ENCODE peak calls at places on chromosome 18, in four cellular contexts. T is adrenal gland, V is foreskin keratinocyte, W is AG09319. N is an unnamed sample.

GRCh38 chr18:79508565-79509535 is 113.1 kb downstream of the NFATC1 start:
- DNase-seq in T (no peak), V (no peak), W (no peak), N (peak)

GRCh38 chr18:77207540-77207939 is 42.1 kb upstream of the GALR1 start:
- DNase-seq in T (peak), V (peak), W (peak), N (no peak)

GRCh38 chr18:60676807-60677206 is 304.2 kb upstream of the MC4R start:
- DNase-seq in T (no peak), V (no peak), W (no peak), N (no peak)

GRCh38 chr18:6509417-6510198 is 94.9 kb upstream of the L3MBTL4 start:
- DNase-seq in T (peak), V (peak), W (no peak), N (no peak)

GRCh38 chr18:12048827-12049175 is 44.8 kb upstream of the ANKRD62 start:
- DNase-seq in T (no peak), V (peak), W (no peak), N (no peak)

GRCh38 chr18:70431203-70431624 is 142.4 kb downstream of the SOCS6 start:
- DNase-seq in T (no peak), V (peak), W (no peak), N (no peak)

GRCh38 chr18:53944721-53945120 is 279.7 kb downstream of the MBD2 start:
- DNase-seq in T (no peak), V (no peak), W (no peak), N (no peak)

GRCh38 chr18:45107425-45107824 is 426.7 kb downstream of the SETBP1 start:
- DNase-seq in T (no peak), V (peak), W (no peak), N (no peak)

GRCh38 chr18:54358495-54358793 is 738 bp downstream of the C18orf54 start:
- DNase-seq in T (no peak), V (peak), W (no peak), N (no peak)

GRCh38 chr18:8615397-8616025 is 6.3 kb downstream of the RAB12 start:
- DNase-seq in T (peak), V (peak), W (peak), N (no peak)

GRCh38 chr18:2955966-2956521 is 56.9 kb downstream of the LPIN2 start:
- DNase-seq in T (no peak), V (no peak), W (peak), N (no peak)

GRCh38 chr18:6210349-6211173 is 204.2 kb downstream of the L3MBTL4 start:
- DNase-seq in T (no peak), V (no peak), W (no peak), N (no peak)

GRCh38 chr18:46035701-46036680 is 36.1 kb downstream of the PSTPIP2 start:
- DNase-seq in T (no peak), V (no peak), W (no peak), N (no peak)

GRCh38 chr18:68766433-68766832 is 31.4 kb upstream of the CCDC102B start:
- DNase-seq in T (no peak), V (no peak), W (no peak), N (no peak)

GRCh38 chr18:12405066-12405465 is 2.7 kb upstream of the PRELID3A start:
- DNase-seq in T (no peak), V (no peak), W (no peak), N (no peak)

GRCh38 chr18:59249186-59249774 is 24.0 kb downstream of the RAX start:
- DNase-seq in T (peak), V (peak), W (peak), N (peak)

GRCh38 chr18:38525039-38525438 is 959.4 kb upstream of the CELF4 start:
- DNase-seq in T (no peak), V (no peak), W (no peak), N (no peak)

GRCh38 chr18:37314534-37314933 is 251.1 kb downstream of the CELF4 start:
- DNase-seq in T (no peak), V (no peak), W (no peak), N (no peak)

GRCh38 chr18:58313491-58314032 is 269.5 kb downstream of the NEDD4L start:
- DNase-seq in T (peak), V (peak), W (no peak), N (no peak)

GRCh38 chr18:6885992-6886823 is 156.7 kb downstream of the ARHGAP28 start:
- DNase-seq in T (peak), V (peak), W (peak), N (peak)

GRCh38 chr18:56721491-56721890 is 70.3 kb downstream of the WDR7 start:
- DNase-seq in T (no peak), V (no peak), W (no peak), N (no peak)

GRCh38 chr18:36757081-36757480 is 71.7 kb downstream of the TPGS2 start:
- DNase-seq in T (no peak), V (peak), W (peak), N (peak)

GRCh38 chr18:332721-333513 is 65.1 kb upstream of the THOC1 start:
- DNase-seq in T (no peak), V (no peak), W (peak), N (no peak)

GRCh38 chr18:12287684-12288405 is 20.2 kb upstream of the TUBB6 start:
- DNase-seq in T (peak), V (peak), W (peak), N (no peak)

GRCh38 chr18:3246636-3247242 is 862 bp upstream of the MYL12A start:
- DNase-seq in T (peak), V (no peak), W (no peak), N (no peak)

GRCh38 chr18:3593381-3593903 is 143.5 kb downstream of the TGIF1 start:
- DNase-seq in T (peak), V (peak), W (no peak), N (no peak)

GRCh38 chr18:32018331-32019250 is at the start of gene RNF125:
- DNase-seq in T (peak), V (peak), W (peak), N (peak)
- TF ChIP-seq CTCF in T (peak), V (no peak), W (no peak), N (no peak)

GRCh38 chr18:48957136-48957535 is 6.4 kb upstream of the SMAD7 start:
- DNase-seq in T (no peak), V (peak), W (no peak), N (no peak)

GRCh38 chr18:48954837-48955527 is 4.2 kb upstream of the SMAD7 start:
- DNase-seq in T (no peak), V (peak), W (no peak), N (no peak)

GRCh38 chr18:48957616-48958015 is 6.9 kb upstream of the SMAD7 start:
- DNase-seq in T (no peak), V (peak), W (no peak), N (no peak)

GRCh38 chr18:48956378-48956777 is 5.6 kb upstream of the SMAD7 start:
- DNase-seq in T (no peak), V (peak), W (no peak), N (no peak)

GRCh38 chr18:48955528-48956261 is 4.9 kb upstream of the SMAD7 start:
- DNase-seq in T (peak), V (peak), W (no peak), N (no peak)
- TF ChIP-seq CTCF in T (no peak), V (peak), W (peak), N (no peak)

DNA sequence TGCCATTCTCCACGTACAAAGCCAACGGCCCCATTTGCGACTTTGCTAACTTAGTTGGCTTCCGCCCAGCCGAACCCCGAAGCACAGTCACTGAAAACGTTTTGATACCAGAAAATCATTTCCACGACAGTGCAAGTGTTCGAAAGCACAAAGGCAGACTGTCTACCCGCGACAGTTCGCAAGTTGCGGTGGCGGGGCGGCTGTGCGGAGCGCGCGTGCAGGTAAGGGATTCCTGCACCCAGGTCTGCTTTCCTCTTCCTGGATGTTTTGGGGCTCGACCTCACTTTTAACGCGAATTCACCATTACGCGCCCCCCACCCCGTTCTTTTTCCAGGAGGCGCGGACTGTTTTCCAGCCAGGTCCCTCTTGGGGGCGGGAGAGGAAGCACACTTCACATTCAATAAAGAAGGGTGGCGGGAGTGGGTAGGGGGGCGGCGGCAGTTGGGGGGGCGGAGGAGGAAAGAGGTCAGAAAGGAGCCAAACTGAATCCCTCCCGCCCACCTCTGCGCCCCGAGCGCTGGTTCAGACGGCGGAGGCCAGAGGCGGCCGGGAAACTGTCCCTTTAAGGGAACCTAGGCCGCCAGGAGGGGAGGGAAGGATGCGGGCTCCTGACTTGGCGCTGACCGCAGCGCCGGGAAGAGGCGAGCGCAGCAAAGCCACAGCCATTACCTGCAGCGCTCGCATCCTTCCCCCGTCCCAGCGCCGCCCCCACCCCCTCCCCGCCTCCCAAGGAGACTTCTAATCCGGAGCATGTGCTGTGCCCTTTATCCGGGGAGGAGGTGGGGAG is 107.5 kb upstream of the KCTD1 start:
- DNase-seq in T (peak), V (peak), W (no peak), N (no peak)
- TF ChIP-seq CTCF in T (peak), V (peak), W (no peak), N (no peak)

GRCh38 chr18:74624491-74624890 is 26.8 kb downstream of the ZNF407 start:
- DNase-seq in T (no peak), V (no peak), W (no peak), N (no peak)

GRCh38 chr18:74622079-74622478 is 24.4 kb downstream of the ZNF407 start:
- DNase-seq in T (no peak), V (no peak), W (no peak), N (no peak)

GRCh38 chr18:74626311-74626874 is 28.7 kb downstream of the ZNF407 start:
- DNase-seq in T (no peak), V (no peak), W (no peak), N (no peak)

GRCh38 chr18:74625157-74625556 is 27.5 kb downstream of the ZNF407 start:
- DNase-seq in T (no peak), V (no peak), W (no peak), N (no peak)

DNA sequence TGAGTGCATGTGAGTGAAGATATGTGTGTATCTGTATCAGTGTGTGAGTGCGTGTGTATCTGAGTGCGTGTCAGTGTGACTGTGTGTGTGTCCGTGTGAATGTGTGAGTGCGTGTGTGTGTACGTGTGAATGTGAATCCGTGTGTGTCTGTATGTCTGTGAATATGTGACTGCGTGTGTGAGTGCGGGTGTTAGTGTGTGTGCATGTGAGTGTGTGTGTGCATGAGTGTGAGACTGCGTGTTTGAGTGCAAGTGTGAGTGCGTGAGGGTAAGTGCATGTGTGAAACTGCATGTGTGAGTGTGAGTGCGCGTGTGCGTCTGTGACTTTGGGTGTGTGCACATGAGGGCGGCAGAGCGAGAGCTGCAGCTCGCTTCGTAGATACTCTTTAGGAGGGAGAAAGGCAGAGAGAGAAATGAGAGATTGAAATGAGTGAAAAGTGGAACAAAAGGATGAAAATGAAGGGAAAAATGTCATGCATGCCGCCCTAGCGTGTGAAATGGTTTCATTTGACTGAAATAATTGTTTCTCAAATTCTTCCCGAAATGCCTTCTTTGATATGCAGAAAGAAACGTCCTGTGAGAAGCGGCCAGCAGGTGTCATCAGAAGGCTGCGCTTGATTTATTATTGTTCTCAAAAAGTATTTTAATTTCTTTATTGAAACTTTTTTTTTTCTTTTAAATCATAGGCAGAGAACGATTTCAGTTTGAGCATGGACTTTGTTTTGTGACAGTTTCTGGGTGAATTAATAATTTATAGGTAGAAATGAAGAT is 25.6 kb downstream of the ZNF407 start:
- DNase-seq in T (no peak), V (no peak), W (no peak), N (no peak)
- TF ChIP-seq CTCF in T (peak), V (peak), W (peak), N (no peak)